ENCODE peak calls at places on chromosomes 7 and 10, in eight cellular contexts. W is tibial artery, C is MM.1S, V is hepatocyte, J is uterus, G is testis, P is neural progenitor cell, R is pancreas. Q is an unnamed sample.

GRCh38 chr7:30351274-30351673 is 66.9 kb downstream of the ZNRF2 start:
- DNase-seq in G (no peak), V (no peak), J (no peak), P (no peak), C (no peak), W (no peak), R (no peak), Q (no peak)

GRCh38 chr7:74544706-74545469 is 91.2 kb downstream of the GTF2IRD1 start:
- DNase-seq in R (peak), J (no peak), G (peak), P (peak), V (peak), W (no peak), C (peak), Q (peak)

GRCh38 chr10:100829933-100830727 is 82.6 kb upstream of the SLF2 start:
- DNase-seq in R (no peak), C (no peak), W (no peak), P (peak), J (no peak), G (no peak), V (no peak), Q (no peak)

GRCh38 chr7:55127622-55128081 is 108.8 kb downstream of the EGFR start:
- DNase-seq in W (peak), G (no peak), V (no peak), R (no peak), J (no peak), C (no peak), P (no peak), Q (no peak)

GRCh38 chr10:131155218-131155902 is 156.2 kb downstream of the TCERG1L start:
- DNase-seq in G (no peak), W (no peak), V (no peak), P (no peak), C (no peak), R (no peak), J (no peak), Q (no peak)

GRCh38 chr10:35690534-35690933 is 48.4 kb upstream of the FZD8 start:
- DNase-seq in J (no peak), R (no peak), G (no peak), V (no peak), C (no peak), P (no peak), W (no peak), Q (no peak)

GRCh38 chr7:101820703-101821102 is 3.3 kb downstream of the CUX1 start:
- DNase-seq in P (peak), W (no peak), V (no peak), G (no peak), J (no peak), R (no peak), C (no peak), Q (no peak)

GRCh38 chr10:71596759-71597158 is 122.8 kb downstream of the C10orf105 start:
- DNase-seq in V (no peak), G (no peak), R (no peak), J (no peak), P (no peak), C (no peak), W (no peak), Q (no peak)

GRCh38 chr10:83685458-83685857 is 453.9 kb upstream of the GHITM start:
- DNase-seq in W (no peak), J (no peak), C (no peak), P (no peak), V (no peak), R (no peak), G (no peak), Q (no peak)

GRCh38 chr7:77415474-77415821 is 701 bp downstream of the GSAP start:
- DNase-seq in C (no peak), J (no peak), R (peak), P (peak), W (peak), G (peak), V (peak), Q (no peak)

GRCh38 chr10:788796-789748 is 99.6 kb upstream of the DIP2C start:
- DNase-seq in W (peak), G (peak), J (peak), C (no peak), V (peak), R (no peak), P (peak), Q (peak)

GRCh38 chr7:24057243-24057642 is 226.7 kb upstream of the NPY start:
- DNase-seq in V (no peak), C (no peak), W (no peak), J (no peak), P (no peak), G (no peak), R (no peak), Q (no peak)

GRCh38 chr10:92857904-92858514 is 9.7 kb downstream of the EXOC6 start:
- DNase-seq in W (no peak), R (no peak), V (no peak), J (no peak), C (no peak), P (no peak), G (no peak), Q (no peak)

GRCh38 chr10:74558403-74558802 is 268.0 kb upstream of the KAT6B start:
- DNase-seq in V (no peak), J (no peak), P (no peak), G (no peak), R (no peak), W (no peak), C (no peak), Q (no peak)

GRCh38 chr10:20598590-20598989 is 298.5 kb downstream of the NEBL start:
- DNase-seq in G (peak), P (no peak), W (peak), V (peak), J (peak), C (no peak), R (no peak), Q (no peak)

GRCh38 chr10:78424721-78425120 is 391.1 kb downstream of the RPS24 start:
- DNase-seq in V (no peak), G (no peak), J (no peak), W (no peak), R (no peak), P (peak), C (no peak), Q (no peak)

GRCh38 chr7:55571534-55572377 is 546 bp downstream of the VOPP1 start:
- DNase-seq in W (peak), R (peak), J (peak), G (peak), C (peak), V (peak), P (peak), Q (peak)

GRCh38 chr7:132653364-132653930 is 77.2 kb upstream of the PLXNA4 start:
- DNase-seq in W (no peak), R (no peak), C (peak), P (no peak), V (no peak), G (no peak), J (no peak), Q (no peak)

GRCh38 chr10:778626-779330 is 89.3 kb upstream of the DIP2C start:
- DNase-seq in G (no peak), C (no peak), W (no peak), P (no peak), R (no peak), J (no peak), V (no peak), Q (no peak)

GRCh38 chr7:31023877-31024276 is 28.2 kb upstream of the ADCYAP1R1 start:
- DNase-seq in V (no peak), W (no peak), C (no peak), J (no peak), P (no peak), R (no peak), G (no peak), Q (no peak)

GRCh38 chr10:24208661-24209420 is at the start of gene KIAA1217:
- DNase-seq in W (no peak), P (peak), R (peak), C (peak), G (peak), V (peak), J (peak), Q (no peak)

GRCh38 chr10:113937258-113937657 is 82.8 kb downstream of the NHLRC2 start:
- DNase-seq in W (no peak), C (no peak), R (no peak), J (no peak), P (no peak), V (no peak), G (no peak), Q (no peak)

GRCh38 chr7:100693312-100694195 is 496 bp downstream of the GIGYF1 start:
- DNase-seq in C (no peak), J (no peak), P (peak), W (no peak), R (peak), V (peak), G (no peak), Q (no peak)

GRCh38 chr7:47622946-47623640 is 41.2 kb upstream of the TNS3 start:
- DNase-seq in P (no peak), G (peak), J (peak), W (peak), V (peak), C (no peak), R (no peak), Q (no peak)

GRCh38 chr10:48890904-48891839 is 48.5 kb downstream of the LRRC18 start:
- DNase-seq in P (peak), V (no peak), C (no peak), G (no peak), J (no peak), W (no peak), R (no peak), Q (no peak)

GRCh38 chr7:45984386-45985295 is 63.6 kb upstream of the IGFBP3 start:
- DNase-seq in J (no peak), C (peak), P (no peak), W (no peak), R (no peak), G (no peak), V (no peak), Q (no peak)

GRCh38 chr10:88725798-88726197 is 19.7 kb downstream of the LIPK start:
- DNase-seq in R (no peak), V (no peak), P (no peak), W (no peak), G (no peak), C (peak), J (no peak), Q (no peak)

GRCh38 chr7:142248166-142249160 is 9.4 kb downstream of the PRSS58 start:
- DNase-seq in C (no peak), R (no peak), W (no peak), P (peak), J (no peak), G (no peak), V (no peak), Q (no peak)

GRCh38 chr7:82382276-82382675 is 61.3 kb downstream of the CACNA2D1 start:
- DNase-seq in P (peak), J (no peak), R (no peak), V (no peak), W (no peak), C (no peak), G (no peak), Q (no peak)
- H3K27ac ChIP-seq in P (no peak), J (no peak), R (no peak), V (no peak), W (no peak), C (no peak), G (no peak), Q (no peak)

GRCh38 chr7:98748090-98748489 is 121.7 kb downstream of the TMEM130 start:
- DNase-seq in V (no peak), C (no peak), G (no peak), R (no peak), W (no peak), J (no peak), P (no peak), Q (no peak)

GRCh38 chr7:98740643-98741042 is 123.6 kb downstream of the NPTX2 start:
- DNase-seq in V (no peak), C (no peak), W (no peak), R (no peak), P (no peak), J (no peak), G (no peak), Q (no peak)

GRCh38 chr7:98745722-98746318 is 124.0 kb downstream of the TMEM130 start:
- DNase-seq in R (peak), C (peak), J (no peak), W (peak), G (peak), P (peak), V (peak), Q (peak)
- H3K27ac ChIP-seq in R (no peak), C (no peak), J (no peak), W (no peak), G (no peak), P (no peak), V (no peak), Q (no peak)

DNA sequence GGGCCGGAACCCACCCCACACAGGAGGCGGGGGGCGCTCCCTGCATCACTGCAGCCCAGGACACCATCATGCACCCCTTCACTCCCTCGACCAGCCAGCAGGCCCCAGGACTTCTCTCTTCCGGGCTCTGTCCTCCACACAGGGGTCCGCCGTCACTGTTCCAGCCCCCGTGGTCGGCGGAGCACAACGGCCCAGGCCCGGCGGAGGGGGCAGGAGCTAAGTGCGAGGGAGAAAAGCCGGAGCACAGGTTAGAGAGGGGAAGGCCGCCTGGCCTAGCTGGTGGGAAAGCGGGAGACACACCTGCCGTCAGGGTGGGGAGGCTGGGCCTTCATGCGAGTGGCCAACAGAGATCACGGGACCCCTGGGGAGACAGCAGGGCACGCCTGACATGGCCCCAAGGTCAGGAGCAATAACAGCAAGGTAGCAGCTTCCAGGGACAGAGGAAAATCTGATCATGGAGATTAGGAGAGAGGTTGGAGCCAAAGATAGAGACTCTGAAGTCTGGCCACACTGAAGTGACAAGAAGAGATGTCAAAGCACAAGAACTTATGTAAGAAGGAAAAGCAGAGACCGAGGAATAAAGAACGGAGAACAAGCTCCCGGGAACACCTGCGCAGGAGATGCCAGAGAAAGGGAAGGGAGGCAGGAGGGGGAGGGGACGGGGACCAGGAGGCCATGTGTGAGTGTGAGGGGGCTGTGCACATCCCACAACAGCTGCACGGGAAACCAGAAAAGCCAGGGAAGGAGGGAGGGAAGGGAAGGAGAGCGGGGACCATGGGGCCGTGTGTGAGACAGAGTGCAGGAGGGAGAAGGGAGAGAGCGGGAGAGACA is 151.0 kb downstream of the MAD1L1 start:
- DNase-seq in G (no peak), P (no peak), C (no peak), R (no peak), J (no peak), V (no peak), W (no peak), Q (no peak)
- H3K27ac ChIP-seq in G (no peak), P (no peak), C (no peak), R (no peak), J (peak), V (peak), W (no peak), Q (no peak)

GRCh38 chr10:34474555-34474954 is 340.5 kb downstream of the PARD3 start:
- DNase-seq in V (no peak), G (no peak), C (no peak), P (no peak), J (no peak), W (no peak), R (no peak), Q (no peak)
- H3K27ac ChIP-seq in V (no peak), G (no peak), C (no peak), P (no peak), J (no peak), W (no peak), R (no peak), Q (no peak)

DNA sequence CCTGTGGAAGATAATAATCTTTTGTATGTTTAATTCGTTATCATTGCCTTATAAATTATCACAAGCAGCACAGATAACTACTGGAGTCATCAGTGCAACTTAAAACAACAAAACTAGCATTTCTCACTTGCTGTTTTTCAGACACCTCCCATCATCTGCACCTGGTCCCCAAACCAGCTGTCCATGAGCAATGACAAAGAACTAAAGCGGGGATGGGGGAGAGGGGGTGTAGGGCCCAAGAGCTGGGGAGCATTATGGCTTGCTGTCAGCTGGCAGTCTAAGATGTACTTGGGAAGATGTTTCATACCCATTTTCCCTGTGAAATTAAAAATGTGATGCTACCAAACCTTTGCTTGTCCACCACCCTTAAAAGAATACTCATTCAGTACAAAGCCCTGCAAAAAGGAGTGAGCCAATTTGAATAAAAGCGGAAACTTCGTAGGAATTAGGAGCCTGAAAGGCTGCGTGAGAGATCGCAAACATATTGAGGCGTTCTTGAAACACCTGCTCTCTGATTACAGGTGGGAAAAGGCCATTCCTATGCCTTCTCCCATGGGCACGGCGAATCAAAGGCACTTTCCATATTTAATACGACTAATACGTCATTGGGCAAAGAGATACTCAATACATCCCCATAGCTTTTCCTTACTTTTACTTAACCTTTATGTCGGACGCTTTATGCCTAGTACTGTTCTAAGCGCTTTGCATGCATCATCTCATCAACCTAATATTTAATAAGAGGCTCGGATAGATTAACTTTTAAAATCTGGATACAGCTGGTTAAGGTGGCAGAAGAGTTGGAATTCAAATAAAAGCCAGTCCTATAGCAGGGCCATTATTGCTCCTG is 31.0 kb upstream of the KMT2E start:
- DNase-seq in G (no peak), V (no peak), P (no peak), J (no peak), C (peak), W (no peak), R (no peak), Q (no peak)
- H3K27ac ChIP-seq in G (peak), V (peak), P (peak), J (peak), C (peak), W (peak), R (peak), Q (peak)

Q was measured in caudate nucleus.